ENCODE peak calls at places on chromosomes 5 and 9, in six cellular contexts. M is Peyer's patch, H is H54, X is uterus, P is A549, E is HepG2. K is an unnamed sample.
A peak's percentile ranks its signal among the peaks of the same experiment; 100 is the strongest.

GRCh38 chr5:157343842-157344790 is 78.2 kb downstream of the CYFIP2 start:
- DNase-seq in M (no peak), H (no peak), X (no peak), P (no peak), E (no peak), K (no peak)

GRCh38 chr5:139019880-139020279 is 144.7 kb upstream of the LRRTM2 start:
- DNase-seq in M (no peak), H (no peak), X (no peak), P (no peak), E (no peak), K (no peak)

GRCh38 chr5:141858084-141858765 is 20.0 kb downstream of the PCDH1 start:
- DNase-seq in M (no peak), H (no peak), X (no peak), P (no peak), E (no peak), K (no peak)

GRCh38 chr9:126061575-126061974 is 265.1 kb upstream of the MVB12B start:
- DNase-seq in M (no peak), H (no peak), X (no peak), P (no peak), E (no peak), K (no peak)

GRCh38 chr9:121360975-121361374 is 9.1 kb downstream of the STOM start:
- DNase-seq in M (no peak), H (peak; percentile 48), X (no peak), P (no peak), E (no peak), K (no peak)

GRCh38 chr5:52856564-52856963 is 68.8 kb downstream of the ITGA1 start:
- DNase-seq in M (no peak), H (no peak), X (no peak), P (no peak), E (no peak), K (no peak)

GRCh38 chr9:82531795-82532194 is 531.1 kb downstream of the RASEF start:
- DNase-seq in M (no peak), H (no peak), X (no peak), P (no peak), E (peak; percentile 35), K (no peak)

GRCh38 chr5:1188464-1188863 is 12.9 kb upstream of the SLC6A19 start:
- DNase-seq in M (no peak), H (no peak), X (no peak), P (no peak), E (no peak), K (no peak)

GRCh38 chr5:118115791-118116190 is 872.6 kb downstream of the DTWD2 start:
- DNase-seq in M (no peak), H (no peak), X (no peak), P (no peak), E (no peak), K (no peak)

GRCh38 chr5:57600321-57600720 is 117.7 kb upstream of the ACTBL2 start:
- DNase-seq in M (no peak), H (no peak), X (no peak), P (no peak), E (no peak), K (no peak)

GRCh38 chr9:128026255-128027165 is 40.6 kb downstream of the NAIF1 start:
- DNase-seq in M (peak; percentile 96), H (no peak), X (no peak), P (no peak), E (no peak), K (no peak)
- TF ChIP-seq POLR2A in M (no peak), H (no peak), X (no peak), P (no peak), E (no peak), K (no peak)

GRCh38 chr9:117729375-117729774 is 25.2 kb downstream of the TLR4 start:
- DNase-seq in M (no peak), H (no peak), X (no peak), P (no peak), E (no peak), K (no peak)
- TF ChIP-seq POLR2A in M (no peak), H (no peak), X (no peak), P (no peak), E (no peak), K (no peak)

DNA sequence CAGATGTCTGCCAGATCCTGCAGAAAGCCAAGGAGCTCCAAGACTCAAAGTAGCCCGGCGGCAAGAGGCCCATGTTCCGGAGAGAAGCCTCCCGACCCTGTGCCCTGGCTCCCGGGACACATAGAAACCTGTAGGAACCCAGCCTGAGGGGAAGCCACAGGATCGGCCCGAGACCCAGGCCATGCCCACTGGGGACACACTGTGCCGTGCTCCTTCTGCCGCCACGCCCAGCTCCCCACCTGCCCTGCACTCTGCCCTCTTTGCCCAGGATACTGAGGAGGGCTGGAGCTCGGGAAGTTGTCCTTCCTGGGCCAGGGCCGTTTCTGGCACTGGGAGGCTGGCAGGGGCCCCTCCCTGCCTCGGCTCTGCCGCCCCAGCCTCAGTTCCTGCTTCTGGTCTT is 10.5 kb upstream of the ENDOG start:
- DNase-seq in M (no peak), H (no peak), X (no peak), P (no peak), E (no peak), K (no peak)
- TF ChIP-seq POLR2A in M (no peak), H (no peak), X (no peak), P (no peak), E (no peak), K (no peak)

GRCh38 chr5:96991708-96992107 is 55.8 kb downstream of the LNPEP start:
- DNase-seq in M (no peak), H (no peak), X (no peak), P (no peak), E (no peak), K (no peak)
- TF ChIP-seq POLR2A in M (no peak), H (no peak), X (no peak), P (no peak), E (no peak), K (no peak)

DNA sequence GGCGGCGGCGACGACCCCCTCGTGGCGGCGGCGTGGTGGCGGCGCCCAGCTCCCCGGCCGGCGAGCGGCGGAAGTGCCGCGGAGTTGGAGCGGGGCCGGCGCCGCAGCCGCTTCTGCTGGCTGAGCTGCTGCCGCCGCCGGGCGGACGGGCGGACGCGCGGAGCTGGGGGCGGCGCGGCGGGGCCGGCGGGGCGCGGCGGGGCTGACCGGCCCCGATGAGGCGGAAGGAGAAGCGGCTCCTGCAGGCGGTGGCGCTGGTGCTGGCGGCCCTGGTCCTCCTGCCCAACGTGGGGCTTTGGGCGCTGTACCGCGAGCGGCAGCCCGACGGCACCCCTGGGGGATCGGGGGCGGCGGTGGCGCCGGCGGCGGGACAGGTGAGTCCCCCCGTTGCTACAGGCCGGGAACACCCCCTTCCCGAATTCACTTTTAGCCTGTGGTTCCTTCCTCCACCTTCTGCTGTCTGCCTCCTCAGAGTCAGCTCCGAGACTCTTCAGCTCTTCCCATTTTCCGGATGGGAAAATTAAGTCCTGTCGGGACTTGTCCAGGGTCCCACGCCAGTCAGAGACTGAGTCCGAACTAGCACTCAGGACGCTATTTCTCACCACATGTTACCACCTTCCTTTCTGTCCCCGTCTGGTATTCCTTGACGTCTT is at the start of gene GALNT10:
- DNase-seq in M (peak; percentile 55), H (no peak), X (peak; percentile 38), P (peak; percentile 59), E (peak; percentile 23), K (peak; percentile 85)
- TF ChIP-seq POLR2A in M (no peak), H (peak; percentile 84), X (peak; percentile 29), P (peak; percentile 55), E (no peak), K (peak; percentile 20)

GRCh38 chr9:127450831-127451680 is at the start of the genes LRSAM1 and RPL12:
- DNase-seq in M (peak; percentile 98), H (peak; percentile 95), X (peak; percentile 97), P (peak; percentile 96), E (peak; percentile 86), K (peak; percentile 99)
- TF ChIP-seq POLR2A in M (peak; percentile 99), H (peak; percentile 99), X (peak; percentile 99), P (peak; percentile 99), E (peak; percentile 100), K (peak; percentile 100)

DNA sequence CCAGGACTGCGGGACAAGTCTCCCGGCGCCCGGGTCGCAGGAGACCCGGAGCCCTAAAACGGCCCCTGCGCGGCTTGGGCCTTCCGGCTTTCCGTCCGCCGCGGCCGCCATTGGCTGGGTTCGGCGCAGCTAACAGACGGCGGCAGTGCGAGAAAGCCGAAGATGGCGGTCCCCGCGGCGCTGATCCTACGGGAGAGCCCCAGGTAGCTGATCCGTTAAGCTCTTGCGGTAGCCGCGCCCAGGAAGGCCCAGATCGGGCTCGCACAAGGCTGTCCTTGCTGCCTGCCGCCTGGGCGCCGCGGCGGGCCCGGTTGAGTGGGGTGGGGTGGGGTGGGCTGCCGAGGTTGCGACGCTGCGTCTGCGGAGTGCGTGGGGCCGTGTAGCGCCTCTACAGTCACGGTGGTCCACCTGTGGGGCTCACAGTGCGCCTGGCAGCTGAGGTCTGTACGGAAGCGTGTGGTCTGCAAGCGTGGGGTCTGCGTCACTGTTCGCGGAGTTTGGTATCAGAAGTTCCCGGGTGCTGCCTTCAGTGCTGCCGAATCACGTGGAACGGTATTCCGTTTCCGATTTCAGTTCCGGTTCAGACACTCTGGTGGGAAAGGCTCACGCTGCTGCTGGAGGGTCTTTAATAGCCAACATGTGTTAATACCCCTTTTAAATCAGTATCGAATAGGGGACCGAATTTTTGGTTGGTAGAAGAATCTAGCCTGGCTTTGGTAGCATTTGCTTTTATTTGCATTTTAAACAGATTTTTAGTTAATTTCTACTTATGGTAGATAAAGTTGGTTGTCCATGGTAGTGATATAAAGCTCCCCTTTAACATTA is at the start of gene COMMD10:
- DNase-seq in M (peak; percentile 87), H (peak; percentile 68), X (peak; percentile 70), P (peak; percentile 72), E (peak; percentile 78), K (peak; percentile 86)
- TF ChIP-seq POLR2A in M (peak; percentile 41), H (peak; percentile 86), X (no peak), P (peak; percentile 75), E (peak; percentile 90), K (peak; percentile 85)

K was measured in erythroblast.